ENCODE peak calls at places on chromosomes 16 and 17, in four cellular contexts. J is uterus, M is fibroblast of lung, T is stomach. L is an unnamed sample. For H3K4me1 and H3K27me3, the result is how much of the 10 kb centered on the place peaks cover.

GRCh38 chr16:70694517-70695218 is 8.8 kb upstream of the MTSS2 start:
- DNase-seq in T (no peak), J (no peak), M (no peak), L (no peak)

GRCh38 chr16:59758848-59759247 is 1024.7 kb upstream of the GOT2 start:
- DNase-seq in M (no peak), T (no peak), J (no peak), L (no peak)

GRCh38 chr17:76353004-76353598 is 615 bp downstream of the PRPSAP1 start:
- DNase-seq in J (no peak), T (peak), M (no peak), L (peak)

GRCh38 chr17:64732336-64733006 is 70.4 kb upstream of the SMURF2 start:
- DNase-seq in J (no peak), T (no peak), M (peak), L (no peak)

GRCh38 chr17:40791808-40792436 is 7.8 kb downstream of the KRT28 start:
- DNase-seq in M (peak), J (no peak), T (no peak), L (no peak)

GRCh38 chr17:28370744-28371103 is 617 bp upstream of the VTN start:
- DNase-seq in M (no peak), T (no peak), J (no peak), L (no peak)

GRCh38 chr16:56610017-56610608 is 1.7 kb downstream of the MT2A start:
- DNase-seq in T (peak), M (peak), J (peak), L (peak)

GRCh38 chr16:85360323-85361277 is 248.3 kb upstream of the CIBAR2 start:
- DNase-seq in M (no peak), T (peak), J (no peak), L (peak)

GRCh38 chr16:53433930-53434435 is 288 bp upstream of the RBL2 start:
- DNase-seq in M (peak), J (peak), T (no peak), L (no peak)

GRCh38 chr16:57268804-57269800 is 15.4 kb downstream of the PLLP start:
- DNase-seq in M (no peak), T (peak), J (no peak), L (peak)

GRCh38 chr16:86531193-86531550 is 20.8 kb downstream of the FOXF1 start:
- DNase-seq in T (no peak), M (peak), J (peak), L (peak)

GRCh38 chr16:76318565-76318964 is 41.4 kb downstream of the CNTNAP4 start:
- DNase-seq in J (no peak), T (no peak), M (no peak), L (no peak)

GRCh38 chr17:50346313-50347086 is 574 bp downstream of the XYLT2 start:
- DNase-seq in T (peak), J (peak), M (no peak), L (peak)

GRCh38 chr17:43768382-43768781 is 9.8 kb upstream of the SOST start:
- DNase-seq in M (no peak), J (peak), T (peak), L (peak)

GRCh38 chr16:23500212-23500865 is 10.0 kb downstream of the GGA2 start:
- DNase-seq in J (no peak), M (no peak), T (peak), L (peak)

GRCh38 chr17:64354824-64355535 is 35.7 kb downstream of the PECAM1 start:
- DNase-seq in T (no peak), J (no peak), M (peak), L (peak)

GRCh38 chr17:80650751-80651173 is 106.1 kb downstream of the RPTOR start:
- DNase-seq in M (no peak), J (no peak), T (no peak), L (no peak)

GRCh38 chr16:66735891-66736290 is 15.5 kb downstream of the DYNC1LI2 start:
- DNase-seq in J (no peak), T (no peak), M (no peak), L (no peak)

GRCh38 chr16:12208341-12209035 is 232.0 kb downstream of the SNX29 start:
- DNase-seq in J (no peak), M (no peak), T (no peak), L (no peak)

GRCh38 chr17:48647103-48647963 is 21.2 kb upstream of the HOXB9 start:
- DNase-seq in T (no peak), J (no peak), M (peak), L (no peak)

GRCh38 chr17:8581002-8581658 is 49.4 kb downstream of the MYH10 start:
- DNase-seq in T (no peak), J (no peak), M (no peak), L (no peak)

GRCh38 chr17:82536220-82537201 is 17.0 kb downstream of the FOXK2 start:
- DNase-seq in T (peak), M (peak), J (peak), L (no peak)

GRCh38 chr16:56576585-56577299 is 11.9 kb downstream of the MT4 start:
- DNase-seq in M (peak), J (peak), T (peak), L (peak)

GRCh38 chr16:53960954-53961616 is 257.1 kb downstream of the FTO start:
- DNase-seq in T (no peak), M (no peak), J (no peak), L (no peak)

GRCh38 chr17:76080207-76080933 is 1.4 kb downstream of the ZACN start:
- DNase-seq in M (no peak), T (no peak), J (no peak), L (peak)

GRCh38 chr16:3027983-3028715 is 4.3 kb downstream of the THOC6 start:
- DNase-seq in M (peak), J (peak), T (peak), L (peak)

GRCh38 chr17:27559996-27560481 is 70.9 kb upstream of the LGALS9 start:
- DNase-seq in J (peak), T (peak), M (peak), L (no peak)

DNA sequence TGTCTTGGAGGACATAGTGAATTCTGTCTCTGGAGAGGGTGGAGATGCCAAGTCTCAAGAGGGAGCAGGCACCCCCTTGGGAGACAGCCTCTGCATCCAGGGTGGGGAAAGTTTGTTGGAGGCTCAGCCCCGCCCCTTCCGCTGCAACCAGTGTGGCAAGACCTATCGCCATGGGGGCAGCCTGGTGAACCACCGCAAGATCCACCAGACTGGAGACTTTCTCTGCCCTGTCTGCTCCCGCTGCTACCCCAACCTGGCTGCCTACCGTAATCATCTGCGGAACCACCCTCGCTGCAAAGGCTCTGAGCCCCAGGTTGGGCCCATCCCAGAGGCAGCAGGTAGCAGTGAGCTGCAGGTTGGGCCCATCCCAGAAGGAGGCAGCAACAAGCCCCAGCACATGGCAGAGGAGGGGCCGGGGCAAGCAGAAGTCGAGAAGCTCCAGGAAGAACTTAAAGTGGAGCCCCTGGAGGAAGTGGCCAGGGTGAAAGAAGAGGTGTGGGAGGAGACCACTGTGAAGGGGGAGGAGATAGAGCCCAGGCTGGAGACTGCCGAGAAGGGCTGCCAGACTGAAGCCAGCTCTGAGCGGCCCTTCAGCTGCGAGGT is 5.2 kb downstream of the ZNF646 start:
- DNase-seq in J (no peak), T (no peak), M (no peak), L (no peak)
- H3K4me1 ChIP-seq in J (under half), T (half or more), M (under half), L (under half)

GRCh38 chr17:17052462-17053221 is 10.4 kb downstream of the MPRIP start:
- DNase-seq in T (peak), M (no peak), J (no peak), L (peak)

GRCh38 chr17:17051380-17051779 is 9.1 kb downstream of the MPRIP start:
- DNase-seq in M (no peak), J (peak), T (peak), L (peak)

GRCh38 chr17:17053446-17054379 is 11.5 kb downstream of the MPRIP start:
- DNase-seq in M (no peak), J (no peak), T (peak), L (peak)

GRCh38 chr17:17050346-17051345 is 8.4 kb downstream of the MPRIP start:
- DNase-seq in J (no peak), M (no peak), T (peak), L (peak)

DNA sequence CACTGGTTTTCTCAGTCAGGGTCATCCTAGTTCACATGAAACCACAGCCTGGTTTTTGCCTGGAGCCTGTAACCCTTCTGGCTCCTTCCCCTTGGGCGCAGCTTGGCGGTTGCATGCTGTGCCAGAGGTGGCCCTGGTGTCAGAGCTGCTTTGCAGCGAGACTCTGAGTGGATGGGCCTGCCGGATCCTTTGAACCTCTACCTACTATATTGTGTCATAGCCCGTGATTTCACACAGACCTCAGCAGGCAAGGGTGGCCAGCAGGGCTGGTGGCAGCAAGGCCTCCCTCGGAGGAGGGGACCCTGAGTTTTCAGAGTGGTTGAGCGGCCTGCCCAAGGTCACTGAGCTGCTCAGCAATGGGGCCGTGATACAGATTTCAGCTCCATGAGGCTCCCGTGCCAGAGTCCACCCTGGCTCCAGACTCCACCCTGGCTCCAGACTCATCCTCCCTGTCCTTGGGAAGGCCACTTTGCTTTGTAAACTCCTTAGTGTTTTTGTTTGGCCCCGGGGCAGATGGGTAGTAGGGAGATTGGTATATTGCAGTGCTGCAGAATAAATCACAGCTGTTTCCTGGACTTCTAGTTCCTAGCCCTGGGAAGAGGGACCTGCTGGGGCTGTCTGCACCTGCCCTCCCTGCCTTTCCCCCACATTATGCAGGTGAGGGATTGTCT is 9.7 kb downstream of the MPRIP start:
- DNase-seq in J (no peak), M (no peak), T (peak), L (peak)
- H3K27ac ChIP-seq in J (peak), M (peak), T (peak), L (peak)

DNA sequence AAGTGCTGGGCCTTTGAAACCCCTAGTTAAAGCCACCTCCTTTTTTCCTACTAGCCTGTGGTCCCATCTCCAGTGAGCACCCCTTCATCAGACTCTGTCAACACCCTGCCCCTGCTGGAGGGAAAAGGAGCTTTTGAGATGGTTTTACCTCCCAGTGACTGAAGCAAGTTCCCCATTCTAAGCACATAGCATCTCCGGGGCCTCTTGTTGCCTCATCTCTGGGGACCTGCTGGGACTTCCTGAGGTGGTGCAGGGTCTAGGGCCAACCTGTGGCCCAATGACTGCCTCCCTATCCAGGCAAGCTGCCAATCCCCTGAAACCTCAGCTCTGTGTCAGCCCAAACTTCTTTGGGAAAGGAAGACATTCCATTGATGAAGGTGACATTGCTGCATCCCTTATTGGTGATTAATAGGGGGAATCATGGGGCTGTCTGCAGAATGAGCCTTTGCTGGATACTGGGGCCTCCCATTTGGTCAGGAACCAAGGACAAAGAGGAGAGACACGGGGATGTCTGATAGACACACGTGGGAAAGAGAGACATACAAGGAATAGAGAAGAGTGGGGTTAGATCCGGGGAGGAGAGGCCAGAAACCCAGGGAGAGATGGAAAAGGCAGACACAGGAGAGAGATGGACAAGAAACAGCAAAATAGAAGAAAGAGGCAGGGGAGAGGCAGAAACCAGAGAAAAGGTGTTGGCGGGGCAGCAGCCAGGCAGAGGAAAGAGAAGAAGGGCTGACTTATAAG is 2.4 kb downstream of the C1QL1 start:
- DNase-seq in T (no peak), J (no peak), M (no peak), L (no peak)
- H3K27me3 ChIP-seq in T (half or more), J (under half), M (under half), L (half or more)

GRCh38 chr17:78266771-78267170 is 35.3 kb downstream of the TMEM235 start:
- DNase-seq in J (no peak), M (no peak), T (no peak), L (peak)

GRCh38 chr17:78268960-78269892 is 37.8 kb downstream of the TMEM235 start:
- DNase-seq in M (peak), J (no peak), T (no peak), L (peak)

GRCh38 chr17:78266231-78266631 is 34.8 kb downstream of the TMEM235 start:
- DNase-seq in M (no peak), J (no peak), T (peak), L (peak)

GRCh38 chr17:78268191-78268874 is 36.9 kb downstream of the TMEM235 start:
- DNase-seq in J (no peak), M (no peak), T (no peak), L (peak)

DNA sequence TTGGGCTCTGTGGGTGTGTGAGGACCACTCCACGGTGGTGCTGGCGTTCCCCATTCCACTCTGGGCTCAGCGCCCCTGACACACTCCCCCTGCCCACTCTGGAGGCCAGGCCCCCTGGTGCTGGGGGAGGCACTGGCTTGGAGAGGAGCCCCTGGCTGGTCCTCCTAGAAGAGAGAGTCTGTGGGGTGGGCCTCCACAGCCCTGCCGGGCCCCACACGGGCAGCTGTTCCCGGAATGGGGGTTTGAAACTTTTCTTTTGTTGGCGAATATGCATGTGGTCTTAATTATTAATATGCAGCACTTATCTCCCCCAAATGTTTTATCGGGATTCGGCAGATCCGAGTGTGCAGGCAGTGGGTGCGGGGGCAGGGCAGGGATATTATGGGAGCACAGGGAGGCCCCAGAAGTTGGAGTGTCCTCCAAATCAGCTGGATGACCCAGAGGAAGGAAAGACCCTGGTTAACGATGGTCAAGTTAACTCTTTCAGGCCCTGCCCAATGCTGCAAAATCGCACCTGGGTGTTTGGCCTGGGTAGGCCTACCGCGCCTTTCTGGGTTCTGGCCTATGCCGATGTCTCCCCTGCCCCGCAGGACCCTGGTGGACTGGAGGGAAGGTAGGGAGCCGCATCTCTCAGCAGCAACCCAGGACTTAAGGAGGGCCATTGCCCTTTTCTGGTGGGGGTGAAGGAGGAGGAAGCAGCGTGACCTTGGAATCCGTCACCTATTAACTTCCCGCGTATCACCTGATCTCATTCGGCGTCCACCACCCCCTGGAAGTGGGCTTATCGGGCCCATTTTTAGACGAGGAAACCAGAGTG is 36.0 kb downstream of the TMEM235 start:
- DNase-seq in J (no peak), T (no peak), M (no peak), L (peak)
- H3K4me1 ChIP-seq in J (under half), T (half or more), M (under half), L (half or more)

DNA sequence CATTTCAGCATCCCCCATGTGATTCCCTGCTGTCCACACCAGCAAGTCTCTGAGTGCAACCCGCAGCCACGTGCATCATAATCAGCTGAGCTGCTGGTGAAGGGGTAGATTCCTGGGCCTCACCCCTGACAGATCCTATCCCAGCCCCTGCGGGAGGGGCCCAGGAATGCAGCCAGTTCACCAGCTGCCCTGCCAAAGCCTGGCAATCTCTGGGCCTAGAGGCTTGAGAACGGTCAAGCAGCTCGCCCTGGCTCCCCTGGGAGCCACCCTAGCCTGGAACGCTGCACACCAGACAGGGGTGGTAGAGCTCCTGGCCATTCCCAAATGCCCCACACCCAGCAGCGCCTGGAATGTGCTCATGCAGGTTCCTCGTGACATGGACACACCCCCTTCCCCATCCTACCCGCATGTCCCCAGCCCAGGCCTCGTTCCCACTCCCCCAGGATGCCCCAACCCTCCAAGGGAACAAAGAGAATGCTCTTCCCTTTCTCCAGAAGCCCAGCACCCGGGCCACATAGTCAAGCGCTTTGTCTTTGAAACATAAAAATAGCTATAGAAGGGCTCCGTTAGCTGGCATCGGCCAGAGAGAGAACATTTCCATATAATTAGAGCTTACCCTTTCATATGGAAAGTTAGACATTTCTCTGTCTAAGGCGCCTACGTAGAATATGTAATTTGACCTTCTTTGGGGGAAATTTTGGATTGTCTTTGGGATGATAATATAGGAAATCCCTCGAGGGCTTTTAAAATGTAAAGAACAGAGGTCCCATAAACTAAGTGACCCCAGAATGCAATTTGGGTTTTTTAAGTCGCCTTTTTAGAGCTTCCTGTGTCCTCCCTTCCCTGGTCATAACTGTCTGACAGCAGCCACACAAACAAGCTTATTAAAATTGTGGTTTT is 3.4 kb downstream of the CEP295NL start:
- DNase-seq in T (no peak), J (no peak), M (peak), L (peak)
- H3K27ac ChIP-seq in T (no peak), J (peak), M (no peak), L (peak)

GRCh38 chr16:88973415-88974050 is 3.5 kb downstream of the CBFA2T3 start:
- DNase-seq in T (no peak), J (no peak), M (no peak), L (no peak)

GRCh38 chr16:88973007-88973410 is 4.0 kb downstream of the CBFA2T3 start:
- DNase-seq in J (no peak), T (no peak), M (no peak), L (no peak)

GRCh38 chr16:88974080-88974479 is 2.9 kb downstream of the CBFA2T3 start:
- DNase-seq in T (no peak), J (no peak), M (no peak), L (no peak)

GRCh38 chr16:88971371-88972097 is 5.5 kb downstream of the CBFA2T3 start:
- DNase-seq in J (no peak), M (no peak), T (no peak), L (no peak)

DNA sequence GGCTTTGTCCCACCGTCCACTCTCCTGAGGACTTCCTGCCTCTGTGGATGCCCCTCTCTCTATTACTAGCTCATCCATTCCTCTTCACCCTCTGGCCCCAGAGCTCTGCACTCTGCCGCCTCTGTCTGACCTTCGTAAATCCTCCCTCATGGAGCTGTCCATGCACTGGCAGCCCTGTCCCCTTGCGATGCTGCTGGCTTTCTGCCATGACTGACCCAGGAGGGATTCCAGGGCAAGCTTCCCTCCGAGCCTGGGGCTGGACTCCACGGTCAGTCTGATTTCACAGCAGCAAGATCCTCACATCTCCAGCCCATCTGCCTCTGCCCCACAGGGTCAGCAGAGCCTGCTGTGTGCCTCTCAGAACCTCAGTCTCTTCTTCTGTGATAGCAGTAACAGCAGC is 4.7 kb downstream of the CBFA2T3 start:
- DNase-seq in M (no peak), J (no peak), T (no peak), L (no peak)
- H3K27me3 ChIP-seq in M (under half), J (under half), T (under half), L (under half)